ENCODE peak calls at places on chromosomes 2 and 18, in nine cellular contexts. W is tibial artery, J is PC-9, A is fibroblast of lung, T is nephron progenitor cell, L is BE2C, I is epithelial cell of proximal tubule, R is GM20000, U is GM13977. K is an unnamed sample.

GRCh38 chr2:213232649-213233437 is 51.4 kb upstream of the SPAG16 start:
- DNase-seq in W (no peak), J (no peak), A (no peak), T (peak; percentile 5), L (no peak), I (no peak), R (peak; percentile 45), U (peak; percentile 28), K (peak; percentile 10)

GRCh38 chr18:54828290-54828871 is at the start of gene RAB27B:
- DNase-seq in W (peak; percentile 65), J (peak; percentile 82), A (peak; percentile 80), T (peak; percentile 81), L (peak; percentile 35), I (peak; percentile 36), R (no peak), U (no peak), K (peak; percentile 76)

GRCh38 chr2:74077636-74078035 is 70.1 kb downstream of the BOLA3 start:
- DNase-seq in W (no peak), J (no peak), A (no peak), T (no peak), L (no peak), I (no peak), R (no peak), U (no peak), K (no peak)

GRCh38 chr2:179129574-179130238 is 79.8 kb upstream of the CCDC141 start:
- DNase-seq in W (no peak), J (no peak), A (peak; percentile 43), T (no peak), L (no peak), I (no peak), R (peak; percentile 23), U (peak; percentile 15), K (peak; percentile 18)

GRCh38 chr18:20971886-20972267 is 139.7 kb downstream of the ROCK1 start:
- DNase-seq in W (no peak), J (no peak), A (peak; percentile 38), T (no peak), L (no peak), I (no peak), R (peak; percentile 6), U (peak; percentile 9), K (peak; percentile 47)

GRCh38 chr2:240637116-240637900 is 12.0 kb downstream of the GPR35 start:
- DNase-seq in W (peak; percentile 49), J (no peak), A (no peak), T (no peak), L (no peak), I (no peak), R (no peak), U (no peak), K (no peak)

GRCh38 chr2:69798909-69799526 is 30.4 kb upstream of the GMCL1 start:
- DNase-seq in W (no peak), J (peak; percentile 37), A (peak; percentile 53), T (peak; percentile 35), L (no peak), I (no peak), R (peak; percentile 18), U (no peak), K (peak; percentile 48)

GRCh38 chr18:5744659-5745058 is 150.7 kb downstream of the TMEM200C start:
- DNase-seq in W (no peak), J (no peak), A (no peak), T (no peak), L (no peak), I (no peak), R (no peak), U (no peak), K (no peak)

GRCh38 chr2:197356136-197356535 is 45.6 kb upstream of the ANKRD44 start:
- DNase-seq in W (no peak), J (no peak), A (no peak), T (no peak), L (no peak), I (no peak), R (no peak), U (no peak), K (no peak)

GRCh38 chr2:61995515-61995914 is 90.0 kb downstream of the COMMD1 start:
- DNase-seq in W (no peak), J (no peak), A (no peak), T (no peak), L (no peak), I (no peak), R (peak; percentile 65), U (peak; percentile 73), K (no peak)

GRCh38 chr18:12034241-12035100 is 53.2 kb downstream of the IMPA2 start:
- DNase-seq in W (no peak), J (no peak), A (no peak), T (no peak), L (no peak), I (no peak), R (no peak), U (no peak), K (no peak)

GRCh38 chr18:73691118-73691517 is 456.5 kb downstream of the FBXO15 start:
- DNase-seq in W (no peak), J (no peak), A (peak; percentile 64), T (no peak), L (no peak), I (no peak), R (no peak), U (no peak), K (peak; percentile 87)

GRCh38 chr2:85601771-85602475 is 575 bp downstream of the TMEM150A start:
- DNase-seq in W (peak; percentile 87), J (no peak), A (peak; percentile 56), T (peak; percentile 72), L (no peak), I (no peak), R (peak; percentile 49), U (no peak), K (peak; percentile 43)

GRCh38 chr2:234792566-234792965 is 159.3 kb upstream of the SH3BP4 start:
- DNase-seq in W (no peak), J (no peak), A (no peak), T (peak; percentile 23), L (no peak), I (no peak), R (no peak), U (no peak), K (no peak)

GRCh38 chr2:202237787-202238233 is 587 bp downstream of the SUMO1 start:
- DNase-seq in W (peak; percentile 65), J (peak; percentile 21), A (peak; percentile 38), T (peak; percentile 53), L (no peak), I (no peak), R (peak; percentile 55), U (peak; percentile 40), K (peak; percentile 55)

GRCh38 chr18:14093526-14093925 is 38.7 kb downstream of the ZNF519 start:
- DNase-seq in W (no peak), J (no peak), A (no peak), T (no peak), L (no peak), I (no peak), R (no peak), U (no peak), K (no peak)

GRCh38 chr18:79452190-79452990 is 56.7 kb downstream of the NFATC1 start:
- DNase-seq in W (no peak), J (no peak), A (no peak), T (no peak), L (no peak), I (no peak), R (no peak), U (no peak), K (no peak)

GRCh38 chr2:12957251-12957650 is 240.5 kb downstream of the TRIB2 start:
- DNase-seq in W (no peak), J (no peak), A (no peak), T (no peak), L (no peak), I (no peak), R (no peak), U (no peak), K (no peak)

GRCh38 chr2:191713837-191714236 is 35.9 kb downstream of the NABP1 start:
- DNase-seq in W (no peak), J (no peak), A (no peak), T (no peak), L (peak; percentile 18), I (no peak), R (no peak), U (no peak), K (no peak)

GRCh38 chr2:60549250-60550150 is 4.0 kb downstream of the BCL11A start:
- DNase-seq in W (no peak), J (no peak), A (no peak), T (peak; percentile 58), L (peak; percentile 46), I (no peak), R (peak; percentile 27), U (no peak), K (no peak)

GRCh38 chr18:48408727-48409590 is at the start of gene ZBTB7C:
- DNase-seq in W (peak; percentile 75), J (no peak), A (no peak), T (peak; percentile 74), L (peak; percentile 52), I (no peak), R (peak; percentile 62), U (peak; percentile 62), K (no peak)

GRCh38 chr18:26473721-26474120 is 74.6 kb downstream of the KCTD1 start:
- DNase-seq in W (no peak), J (no peak), A (peak; percentile 75), T (no peak), L (no peak), I (no peak), R (no peak), U (no peak), K (no peak)

GRCh38 chr2:72965770-72966430 is 48.6 kb downstream of the EMX1 start:
- DNase-seq in W (no peak), J (no peak), A (no peak), T (no peak), L (no peak), I (peak; percentile 61), R (no peak), U (no peak), K (no peak)

GRCh38 chr2:230924470-230925341 is at the start of gene GPR55:
- DNase-seq in W (peak; percentile 54), J (no peak), A (no peak), T (no peak), L (no peak), I (no peak), R (peak; percentile 74), U (peak; percentile 73), K (no peak)
- TF ChIP-seq CTCF in W (no peak), J (peak; percentile 42), A (no peak), T (no peak), L (peak; percentile 55), I (peak; percentile 33), R (peak; percentile 85), U (peak; percentile 65), K (peak; percentile 21)

GRCh38 chr2:158723921-158724802 is 71.0 kb upstream of the DAPL1 start:
- DNase-seq in W (no peak), J (peak; percentile 71), A (no peak), T (no peak), L (no peak), I (no peak), R (no peak), U (no peak), K (no peak)
- TF ChIP-seq CTCF in W (no peak), J (peak; percentile 67), A (no peak), T (peak; percentile 27), L (peak; percentile 31), I (peak; percentile 29), R (no peak), U (peak; percentile 38), K (peak; percentile 57)

GRCh38 chr2:167292430-167293171 is 404.3 kb downstream of the XIRP2 start:
- DNase-seq in W (peak; percentile 89), J (peak; percentile 71), A (peak; percentile 95), T (peak; percentile 88), L (peak; percentile 84), I (peak; percentile 33), R (peak; percentile 91), U (peak; percentile 94), K (peak; percentile 88)
- TF ChIP-seq CTCF in W (peak; percentile 28), J (no peak), A (peak; percentile 23), T (no peak), L (peak; percentile 20), I (peak; percentile 31), R (no peak), U (peak; percentile 26), K (peak; percentile 72)

GRCh38 chr2:138827426-138828054 is 47.4 kb upstream of the NXPH2 start:
- DNase-seq in W (no peak), J (peak; percentile 15), A (peak; percentile 77), T (peak; percentile 32), L (peak; percentile 13), I (peak; percentile 29), R (peak; percentile 46), U (peak; percentile 28), K (peak; percentile 68)
- TF ChIP-seq CTCF in W (peak; percentile 69), J (peak; percentile 78), A (peak; percentile 54), T (peak; percentile 79), L (peak; percentile 64), I (peak; percentile 76), R (peak; percentile 33), U (peak; percentile 76), K (peak; percentile 84)